ENCODE peak calls at places on chromosome 10, in six cellular contexts. One of them, this sample, is unnamed.

GRCh38 chr10:123100030-123100762 is 35.6 kb upstream of the HMX3 start:
- DNase-seq in B cell: no peak
- DNase-seq in NT2/D1: no peak
- DNase-seq in suprapubic skin: no peak
- DNase-seq in hypothalamus: no peak
- DNase-seq in stimulated activated CD4-positive, alpha-beta T cell treated with anti-CD3 and anti-CD28 coated beads, Interleukin-1b, Interleukin-23, amount 100 ng/mL, for 4 hours: no peak
- DNase-seq in this sample: no peak

GRCh38 chr10:86285136-86285790 is 81.3 kb downstream of the GRID1 start:
- DNase-seq in NT2/D1: no peak
- DNase-seq in suprapubic skin: peak
- DNase-seq in hypothalamus: no peak
- DNase-seq in stimulated activated CD4-positive, alpha-beta T cell treated with anti-CD3 and anti-CD28 coated beads, Interleukin-1b, Interleukin-23, amount 100 ng/mL, for 4 hours: no peak
- DNase-seq in B cell: no peak
- DNase-seq in this sample: no peak

GRCh38 chr10:6716521-6716920 is 136.4 kb upstream of the PRKCQ start:
- DNase-seq in B cell: no peak
- DNase-seq in NT2/D1: no peak
- DNase-seq in hypothalamus: no peak
- DNase-seq in stimulated activated CD4-positive, alpha-beta T cell treated with anti-CD3 and anti-CD28 coated beads, Interleukin-1b, Interleukin-23, amount 100 ng/mL, for 4 hours: no peak
- DNase-seq in suprapubic skin: no peak
- DNase-seq in this sample: no peak

GRCh38 chr10:3271385-3272115 is 99.0 kb upstream of the PITRM1 start:
- DNase-seq in suprapubic skin: no peak
- DNase-seq in NT2/D1: no peak
- DNase-seq in stimulated activated CD4-positive, alpha-beta T cell treated with anti-CD3 and anti-CD28 coated beads, Interleukin-1b, Interleukin-23, amount 100 ng/mL, for 4 hours: no peak
- DNase-seq in B cell: no peak
- DNase-seq in hypothalamus: no peak
- DNase-seq in this sample: no peak

GRCh38 chr10:89207181-89207800 is at the start of gene CH25H:
- DNase-seq in NT2/D1: no peak
- DNase-seq in suprapubic skin: peak
- DNase-seq in B cell: peak
- DNase-seq in stimulated activated CD4-positive, alpha-beta T cell treated with anti-CD3 and anti-CD28 coated beads, Interleukin-1b, Interleukin-23, amount 100 ng/mL, for 4 hours: peak
- DNase-seq in hypothalamus: no peak
- DNase-seq in this sample: no peak

GRCh38 chr10:35184527-35185171 is 58.0 kb downstream of the CREM start:
- DNase-seq in stimulated activated CD4-positive, alpha-beta T cell treated with anti-CD3 and anti-CD28 coated beads, Interleukin-1b, Interleukin-23, amount 100 ng/mL, for 4 hours: no peak
- DNase-seq in B cell: peak
- DNase-seq in hypothalamus: no peak
- DNase-seq in suprapubic skin: no peak
- DNase-seq in NT2/D1: no peak
- DNase-seq in this sample: peak

GRCh38 chr10:85047979-85048378 is 719.6 kb downstream of the CCSER2 start:
- DNase-seq in NT2/D1: no peak
- DNase-seq in stimulated activated CD4-positive, alpha-beta T cell treated with anti-CD3 and anti-CD28 coated beads, Interleukin-1b, Interleukin-23, amount 100 ng/mL, for 4 hours: no peak
- DNase-seq in B cell: no peak
- DNase-seq in suprapubic skin: no peak
- DNase-seq in hypothalamus: no peak
- DNase-seq in this sample: no peak

GRCh38 chr10:69356187-69356586 is 60.5 kb downstream of the TACR2 start:
- DNase-seq in suprapubic skin: no peak
- DNase-seq in NT2/D1: no peak
- DNase-seq in stimulated activated CD4-positive, alpha-beta T cell treated with anti-CD3 and anti-CD28 coated beads, Interleukin-1b, Interleukin-23, amount 100 ng/mL, for 4 hours: no peak
- DNase-seq in B cell: no peak
- DNase-seq in hypothalamus: no peak
- DNase-seq in this sample: no peak

This sample was measured in GM06990.